ENCODE peak calls at places on chromosomes 1 and 21, in four cellular contexts. P, N, H and M are unnamed samples.

GRCh38 chr1:47351305-47351704 is 17.7 kb downstream of the CMPK1 start:
- DNase-seq in P (no peak), N (no peak), H (no peak), M (no peak)

GRCh38 chr1:236457775-236458174 is 63.7 kb downstream of the EDARADD start:
- DNase-seq in P (no peak), N (no peak), H (no peak), M (no peak)

GRCh38 chr1:104092698-104093097 is 343.0 kb downstream of the AMY1C start:
- DNase-seq in P (no peak), N (no peak), H (no peak), M (no peak)

GRCh38 chr1:78277253-78277652 is 213.5 kb upstream of the PTGFR start:
- DNase-seq in P (no peak), N (no peak), H (no peak), M (no peak)

GRCh38 chr1:938088-938683 is 14.5 kb downstream of the SAMD11 start:
- DNase-seq in P (no peak), N (no peak), H (no peak), M (no peak)

GRCh38 chr1:184362876-184363275 is 24.0 kb upstream of the C1orf21 start:
- DNase-seq in P (no peak), N (no peak), H (no peak), M (no peak)

GRCh38 chr1:42962641-42963377 is 4.1 kb upstream of the SLC2A1 start:
- DNase-seq in P (no peak), N (no peak), H (peak; percentile 70), M (no peak)

GRCh38 chr1:107934573-107934972 is 30.4 kb downstream of the VAV3 start:
- DNase-seq in P (no peak), N (no peak), H (no peak), M (no peak)

GRCh38 chr1:27015260-27015659 is 2.6 kb upstream of the TENT5B start:
- DNase-seq in P (no peak), N (no peak), H (no peak), M (no peak)

GRCh38 chr1:7302873-7303272 is 468.2 kb upstream of the VAMP3 start:
- DNase-seq in P (no peak), N (no peak), H (no peak), M (no peak)

GRCh38 chr1:64539808-64540207 is 69.9 kb downstream of the CACHD1 start:
- DNase-seq in P (no peak), N (peak; percentile 84), H (no peak), M (no peak)

GRCh38 chr1:205274041-205274691 is 46.4 kb downstream of the TMCC2 start:
- DNase-seq in P (no peak), N (no peak), H (peak; percentile 65), M (no peak)

GRCh38 chr1:168301664-168302320 is 21.1 kb downstream of the TBX19 start:
- DNase-seq in P (peak; percentile 57), N (no peak), H (no peak), M (peak; percentile 57)

GRCh38 chr1:220734571-220735326 is 13.4 kb upstream of the MTARC2 start:
- DNase-seq in P (no peak), N (peak; percentile 77), H (no peak), M (no peak)

GRCh38 chr1:226874579-226875425 is 4.4 kb downstream of the PSEN2 start:
- DNase-seq in P (no peak), N (no peak), H (no peak), M (no peak)

GRCh38 chr1:64493864-64494263 is 23.9 kb downstream of the CACHD1 start:
- DNase-seq in P (no peak), N (no peak), H (peak; percentile 74), M (no peak)

GRCh38 chr1:227140376-227140775 is 177.9 kb downstream of the CDC42BPA start:
- DNase-seq in P (no peak), N (no peak), H (no peak), M (no peak)

GRCh38 chr1:168091720-168092119 is 45.0 kb downstream of the GPR161 start:
- DNase-seq in P (no peak), N (no peak), H (no peak), M (no peak)

GRCh38 chr1:53678507-53678906 is 60.5 kb downstream of the GLIS1 start:
- DNase-seq in P (no peak), N (no peak), H (no peak), M (no peak)

GRCh38 chr1:51559501-51559900 is 40.4 kb upstream of the EPS15 start:
- DNase-seq in P (no peak), N (no peak), H (no peak), M (no peak)

GRCh38 chr1:216824511-216824910 is 101.3 kb upstream of the ESRRG start:
- DNase-seq in P (no peak), N (no peak), H (no peak), M (no peak)

GRCh38 chr1:27555700-27556424 is 48.1 kb downstream of the AHDC1 start:
- DNase-seq in P (no peak), N (no peak), H (no peak), M (no peak)

GRCh38 chr1:196450143-196450911 is 157.9 kb downstream of the KCNT2 start:
- DNase-seq in P (no peak), N (no peak), H (no peak), M (no peak)

GRCh38 chr1:165476776-165477175 is 31.9 kb upstream of the RXRG start:
- DNase-seq in P (no peak), N (no peak), H (no peak), M (no peak)

GRCh38 chr1:111463029-111463683 is 10.6 kb upstream of the C1orf162 start:
- DNase-seq in P (no peak), N (no peak), H (no peak), M (no peak)

GRCh38 chr1:186055846-186056245 is 319.2 kb downstream of the TPR start:
- DNase-seq in P (no peak), N (no peak), H (no peak), M (no peak)

GRCh38 chr1:109319114-109319513 is 12.3 kb upstream of the MYBPHL start:
- DNase-seq in P (no peak), N (no peak), H (no peak), M (no peak)

GRCh38 chr1:53541761-53542550 is 82.8 kb downstream of the DMRTB1 start:
- DNase-seq in P (peak; percentile 13), N (no peak), H (no peak), M (no peak)

GRCh38 chr1:203327684-203328457 is 22.6 kb downstream of the BTG2 start:
- DNase-seq in P (no peak), N (peak; percentile 79), H (no peak), M (no peak)

GRCh38 chr21:21279193-21279901 is 281.1 kb downstream of the NCAM2 start:
- DNase-seq in P (no peak), N (no peak), H (no peak), M (no peak)

GRCh38 chr1:98903726-98904125 is 100.9 kb downstream of the PLPPR5 start:
- DNase-seq in P (no peak), N (no peak), H (no peak), M (no peak)

GRCh38 chr1:197915797-197916686 is 1.1 kb upstream of the LHX9 start:
- DNase-seq in P (peak; percentile 53), N (peak; percentile 55), H (peak; percentile 83), M (no peak)

GRCh38 chr1:22848374-22848773 is 124.3 kb downstream of the LACTBL1 start:
- DNase-seq in P (no peak), N (no peak), H (no peak), M (no peak)

GRCh38 chr1:172533511-172534116 is 664 bp downstream of the SUCO start:
- DNase-seq in P (no peak), N (peak; percentile 61), H (no peak), M (no peak)

GRCh38 chr1:2896824-2897223 is 95.3 kb upstream of the TTC34 start:
- DNase-seq in P (no peak), N (peak; percentile 6), H (no peak), M (no peak)
- H3K9me3 ChIP-seq in P (peaks cover 10% of the 10 kb centered on the region), N (peaks cover 2% of the 10 kb centered on the region), H (peaks cover 90% of the 10 kb centered on the region), M (no peaks in the 10 kb centered on the region)

DNA sequence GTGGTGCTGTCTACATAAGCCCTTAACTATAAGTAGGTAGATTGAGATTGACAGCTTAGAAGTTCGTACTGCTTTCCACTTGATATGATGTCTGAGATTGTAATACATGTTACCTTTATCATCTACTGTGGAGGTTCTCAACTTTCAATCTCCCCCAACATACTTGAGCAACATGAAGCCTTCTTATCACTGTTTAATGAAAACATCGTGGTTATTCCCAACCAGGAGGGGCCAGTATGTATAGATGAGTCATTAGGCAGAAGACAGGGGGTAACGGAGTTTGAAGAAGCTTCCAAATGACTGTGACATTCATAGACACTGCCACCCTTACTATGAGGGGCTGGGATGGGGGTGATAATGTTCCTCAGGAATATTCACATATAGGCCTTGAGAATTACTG is 36.0 kb downstream of the CENPF start:
- DNase-seq in P (no peak), N (no peak), H (no peak), M (no peak)
- TF ChIP-seq POLR2AphosphoS5 in P (no peak), N (no peak), H (no peak), M (no peak)

DNA sequence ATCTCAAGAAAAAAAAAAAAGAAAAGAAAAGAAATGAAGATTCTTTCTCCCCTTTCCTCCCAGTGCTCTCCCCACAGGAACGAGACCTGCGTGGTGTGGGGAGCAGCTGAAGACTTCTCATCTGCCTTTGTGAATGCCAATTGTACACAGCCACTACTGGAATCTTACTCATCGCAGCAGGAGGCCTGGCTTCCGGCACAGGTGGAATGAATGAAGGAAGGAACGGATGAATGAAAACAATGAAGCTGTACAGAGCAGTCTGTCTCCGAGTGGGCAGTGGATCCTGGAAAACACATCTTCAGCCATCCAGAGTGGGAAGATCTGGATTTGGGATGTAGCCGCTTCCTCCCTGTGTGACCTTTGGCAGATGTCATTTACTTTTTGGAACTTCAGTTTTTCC is 64.9 kb downstream of the RUNX3 start:
- DNase-seq in P (no peak), N (no peak), H (no peak), M (no peak)
- TF ChIP-seq EZH2 in P (no peak), N (no peak), H (no peak), M (no peak)

GRCh38 chr1:152768847-152769533 is 6.0 kb upstream of the LCE1F start:
- DNase-seq in P (no peak), N (no peak), H (no peak), M (no peak)

GRCh38 chr1:152770411-152770810 is 4.5 kb upstream of the LCE1F start:
- DNase-seq in P (no peak), N (no peak), H (no peak), M (no peak)

GRCh38 chr1:152776361-152776760 is 1.4 kb downstream of the LCE1F start:
- DNase-seq in P (no peak), N (no peak), H (no peak), M (no peak)

GRCh38 chr1:152777510-152778137 is 2.7 kb downstream of the LCE1F start:
- DNase-seq in P (peak; percentile 28), N (no peak), H (no peak), M (no peak)

DNA sequence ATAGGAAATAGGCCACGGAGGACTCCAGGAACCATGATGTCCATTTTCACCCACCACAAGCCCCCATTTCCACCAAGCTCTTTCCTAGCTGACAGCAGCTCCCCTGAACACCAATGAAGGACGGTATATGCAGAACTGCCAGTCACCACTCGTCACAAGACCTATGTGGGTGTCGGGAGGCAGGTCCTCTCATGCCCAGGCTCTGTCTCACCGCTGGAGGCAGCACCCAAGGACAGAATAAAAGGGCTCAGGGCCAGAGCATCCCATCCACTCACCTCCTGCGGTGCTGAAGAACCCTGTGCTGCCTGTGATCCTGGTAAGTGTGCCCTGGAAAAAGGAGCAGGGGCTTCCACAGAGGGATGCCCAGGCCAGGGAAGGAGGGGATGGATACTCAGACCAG is at the start of gene LCE1F:
- DNase-seq in P (peak; percentile 15), N (no peak), H (no peak), M (no peak)
- H3K9me3 ChIP-seq in P (no peaks in the 10 kb centered on the region), N (no peaks in the 10 kb centered on the region), H (peaks cover 56% of the 10 kb centered on the region), M (no peaks in the 10 kb centered on the region)

GRCh38 chr1:21255284-21255942 is 34.9 kb downstream of the ECE1 start:
- DNase-seq in P (peak; percentile 68), N (peak; percentile 85), H (peak; percentile 95), M (peak; percentile 35)
- TF ChIP-seq POLR2AphosphoS5 in P (no peak), N (no peak), H (no peak), M (no peak)